ENCODE peak calls at places on chromosomes 2 and 18, in four cellular contexts. A is NCI-H2107; F is HT1080; D is activated CD4-positive, alpha-beta T cell treated with anti-CD3 and anti-CD28 coated beads for 4 hours. O is an unnamed sample.

GRCh38 chr2:182577816-182578215 is 138.2 kb upstream of the DNAJC10 start:
- DNase-seq in A (no peak), F (no peak), D (no peak), O (no peak)

GRCh38 chr18:76410660-76411417 is 84.2 kb downstream of the ZNF516 start:
- DNase-seq in A (no peak), F (no peak), D (no peak), O (no peak)

GRCh38 chr2:26838121-26838906 is 9.6 kb upstream of the DPYSL5 start:
- DNase-seq in A (no peak), F (no peak), D (no peak), O (no peak)

GRCh38 chr18:76461692-76462325 is 33.2 kb downstream of the ZNF516 start:
- DNase-seq in A (no peak), F (no peak), D (no peak), O (no peak)

GRCh38 chr2:11669454-11670291 is at the start of gene NTSR2:
- DNase-seq in A (no peak), F (no peak), D (no peak), O (no peak)

GRCh38 chr18:35590935-35591334 is 9.4 kb downstream of the GALNT1 start:
- DNase-seq in A (no peak), F (no peak), D (no peak), O (no peak)

GRCh38 chr2:216786676-216787075 is 73.2 kb downstream of the TNP1 start:
- DNase-seq in A (no peak), F (no peak), D (no peak), O (no peak)

GRCh38 chr2:98824256-98825042 is 93.5 kb upstream of the MGAT4A start:
- DNase-seq in A (no peak), F (no peak), D (no peak), O (no peak)

GRCh38 chr18:5582849-5583667 is 39.3 kb upstream of the EPB41L3 start:
- DNase-seq in A (no peak), F (peak), D (no peak), O (no peak)

GRCh38 chr2:239055756-239056493 is 208.0 kb downstream of the TWIST2 start:
- DNase-seq in A (no peak), F (peak), D (no peak), O (peak)

GRCh38 chr2:238489431-238489830 is 62.7 kb downstream of the ASB1 start:
- DNase-seq in A (no peak), F (no peak), D (no peak), O (no peak)

GRCh38 chr18:56576826-56577573 is 61.4 kb downstream of the TXNL1 start:
- DNase-seq in A (no peak), F (peak), D (no peak), O (peak)

GRCh38 chr2:7927694-7928093 is 754.2 kb upstream of the ID2 start:
- DNase-seq in A (no peak), F (no peak), D (no peak), O (no peak)

GRCh38 chr18:14971461-14972185 is 223.7 kb downstream of the ANKRD30B start:
- DNase-seq in A (no peak), F (peak), D (no peak), O (peak)

GRCh38 chr2:213219816-213220215 is 64.4 kb upstream of the SPAG16 start:
- DNase-seq in A (no peak), F (no peak), D (no peak), O (no peak)

GRCh38 chr2:174914894-174915760 is 90.1 kb downstream of the CHN1 start:
- DNase-seq in A (no peak), F (no peak), D (no peak), O (no peak)

GRCh38 chr2:145715601-145716000 is 1195.7 kb upstream of the ZEB2 start:
- DNase-seq in A (no peak), F (peak), D (no peak), O (no peak)

GRCh38 chr2:60439219-60439974 is 114.1 kb downstream of the BCL11A start:
- DNase-seq in A (no peak), F (peak), D (no peak), O (peak)

GRCh38 chr2:162245737-162246136 is 2.5 kb upstream of the FAP start:
- DNase-seq in A (no peak), F (peak), D (no peak), O (peak)

GRCh38 chr2:204109681-204110080 is 173.1 kb downstream of the ICOS start:
- DNase-seq in A (no peak), F (no peak), D (no peak), O (no peak)

GRCh38 chr2:422676-423435 is 135.0 kb upstream of the ALKAL2 start:
- DNase-seq in A (no peak), F (peak), D (no peak), O (no peak)

GRCh38 chr18:23716516-23716915 is 27.3 kb downstream of the LAMA3 start:
- DNase-seq in A (no peak), F (no peak), D (no peak), O (peak)

GRCh38 chr2:226426292-226426736 is 373.3 kb downstream of the IRS1 start:
- DNase-seq in A (no peak), F (peak), D (no peak), O (peak)

GRCh38 chr2:6423944-6424343 is 441.8 kb downstream of the CMPK2 start:
- DNase-seq in A (no peak), F (no peak), D (no peak), O (no peak)

GRCh38 chr2:143398701-143399260 is 269.6 kb downstream of the ARHGAP15 start:
- DNase-seq in A (no peak), F (no peak), D (no peak), O (no peak)

GRCh38 chr2:25324905-25325592 is 16.7 kb downstream of the DNMT3A start:
- DNase-seq in A (no peak), F (no peak), D (peak), O (peak)

GRCh38 chr2:43877782-43878464 is 39.2 kb downstream of the ABCG8 start:
- DNase-seq in A (peak), F (peak), D (peak), O (peak)

GRCh38 chr2:112603731-112604130 is 19.3 kb downstream of the CHCHD5 start:
- DNase-seq in A (no peak), F (no peak), D (no peak), O (no peak)

GRCh38 chr2:113175101-113175628 is 1.4 kb downstream of the PSD4 start:
- DNase-seq in A (no peak), F (peak), D (peak), O (no peak)

GRCh38 chr2:71494523-71495155 is 41.3 kb downstream of the DYSF start:
- DNase-seq in A (no peak), F (peak), D (no peak), O (no peak)

GRCh38 chr2:102761763-102762162 is at the start of gene TMEM182:
- DNase-seq in A (no peak), F (no peak), D (no peak), O (no peak)

GRCh38 chr2:30147196-30147714 is 448 bp downstream of the YPEL5 start:
- DNase-seq in A (no peak), F (no peak), D (no peak), O (no peak)